ENCODE peak calls at places on chromosome 10, in six cellular contexts. N, F, O, D, Z and K are unnamed samples.
A peak's percentile ranks its signal among the peaks of the same experiment; 100 is the strongest.

GRCh38 chr10:28293238-28294168 is 9.4 kb downstream of the MPP7 start:
- DNase-seq in N (no peak), F (no peak), O (no peak), D (no peak), Z (no peak), K (no peak)

GRCh38 chr10:43135656-43136055 is 2.6 kb upstream of the CSGALNACT2 start:
- DNase-seq in N (no peak), F (no peak), O (no peak), D (no peak), Z (no peak), K (no peak)

GRCh38 chr10:11286261-11286989 is 268.8 kb downstream of the CELF2 start:
- DNase-seq in N (no peak), F (no peak), O (no peak), D (no peak), Z (no peak), K (no peak)

GRCh38 chr10:110684800-110685446 is 40.8 kb downstream of the RBM20 start:
- DNase-seq in N (no peak), F (peak; percentile 75), O (no peak), D (no peak), Z (no peak), K (no peak)

GRCh38 chr10:77405771-77406241 is 231.8 kb downstream of the KCNMA1 start:
- DNase-seq in N (peak; percentile 92), F (peak; percentile 84), O (peak; percentile 82), D (peak; percentile 76), Z (peak; percentile 34), K (peak; percentile 87)

GRCh38 chr10:96890172-96890513 is 58.0 kb downstream of the LCOR start:
- DNase-seq in N (no peak), F (no peak), O (no peak), D (no peak), Z (no peak), K (no peak)

GRCh38 chr10:58486821-58487220 is 25.9 kb upstream of the BICC1 start:
- DNase-seq in N (no peak), F (no peak), O (no peak), D (no peak), Z (no peak), K (no peak)

GRCh38 chr10:55098452-55098851 is 297.4 kb upstream of the PCDH15 start:
- DNase-seq in N (no peak), F (no peak), O (no peak), D (no peak), Z (no peak), K (no peak)

GRCh38 chr10:80421369-80422220 is 13.2 kb downstream of the PRXL2A start:
- DNase-seq in N (no peak), F (no peak), O (no peak), D (no peak), Z (no peak), K (no peak)

GRCh38 chr10:46028584-46029570 is 1.5 kb downstream of the NCOA4 start:
- DNase-seq in N (no peak), F (no peak), O (peak; percentile 60), D (no peak), Z (no peak), K (no peak)

GRCh38 chr10:11125004-11125403 is 107.3 kb downstream of the CELF2 start:
- DNase-seq in N (no peak), F (no peak), O (no peak), D (no peak), Z (no peak), K (no peak)

GRCh38 chr10:76892766-76893479 is 744.7 kb downstream of the KCNMA1 start:
- DNase-seq in N (no peak), F (no peak), O (no peak), D (no peak), Z (no peak), K (no peak)

GRCh38 chr10:73480158-73480557 is 15.7 kb downstream of the PPP3CB start:
- DNase-seq in N (no peak), F (no peak), O (no peak), D (no peak), Z (no peak), K (no peak)

GRCh38 chr10:58797356-58797755 is 284.7 kb downstream of the BICC1 start:
- DNase-seq in N (no peak), F (no peak), O (no peak), D (no peak), Z (no peak), K (no peak)

GRCh38 chr10:28984431-28984830 is 304.4 kb upstream of the LYZL1 start:
- DNase-seq in N (peak; percentile 97), F (peak; percentile 89), O (no peak), D (peak; percentile 81), Z (peak; percentile 89), K (peak; percentile 92)

GRCh38 chr10:103855424-103855823 is at the start of gene SH3PXD2A:
- DNase-seq in N (no peak), F (peak; percentile 70), O (peak; percentile 83), D (peak; percentile 46), Z (peak; percentile 46), K (peak; percentile 36)

GRCh38 chr10:123997486-123998196 is 95.8 kb downstream of the CHST15 start:
- DNase-seq in N (no peak), F (no peak), O (no peak), D (no peak), Z (no peak), K (no peak)

GRCh38 chr10:15804109-15804508 is 56.2 kb downstream of the MINDY3 start:
- DNase-seq in N (no peak), F (no peak), O (no peak), D (no peak), Z (no peak), K (no peak)

GRCh38 chr10:126504051-126504760 is 115.9 kb upstream of the ADAM12 start:
- DNase-seq in N (no peak), F (no peak), O (peak; percentile 77), D (peak; percentile 29), Z (peak; percentile 16), K (no peak)

GRCh38 chr10:62853710-62854109 is 37.5 kb upstream of the EGR2 start:
- DNase-seq in N (no peak), F (no peak), O (no peak), D (no peak), Z (no peak), K (no peak)

GRCh38 chr10:94591461-94592205 is 46.0 kb downstream of the HELLS start:
- DNase-seq in N (no peak), F (no peak), O (no peak), D (no peak), Z (no peak), K (no peak)

GRCh38 chr10:10131984-10132383 is 885.7 kb upstream of the CELF2 start:
- DNase-seq in N (no peak), F (no peak), O (no peak), D (no peak), Z (no peak), K (no peak)

GRCh38 chr10:15842493-15843169 is 17.7 kb downstream of the MINDY3 start:
- DNase-seq in N (no peak), F (no peak), O (no peak), D (no peak), Z (no peak), K (no peak)

GRCh38 chr10:132696204-132696603 is 89.7 kb downstream of the NKX6-2 start:
- DNase-seq in N (peak; percentile 21), F (peak; percentile 9), O (no peak), D (no peak), Z (no peak), K (no peak)

GRCh38 chr10:62045765-62046521 is 144.4 kb downstream of the ARID5B start:
- DNase-seq in N (no peak), F (no peak), O (no peak), D (no peak), Z (no peak), K (no peak)

GRCh38 chr10:62528441-62528840 is 154.3 kb downstream of the ZNF365 start:
- DNase-seq in N (no peak), F (no peak), O (no peak), D (no peak), Z (no peak), K (no peak)

DNA sequence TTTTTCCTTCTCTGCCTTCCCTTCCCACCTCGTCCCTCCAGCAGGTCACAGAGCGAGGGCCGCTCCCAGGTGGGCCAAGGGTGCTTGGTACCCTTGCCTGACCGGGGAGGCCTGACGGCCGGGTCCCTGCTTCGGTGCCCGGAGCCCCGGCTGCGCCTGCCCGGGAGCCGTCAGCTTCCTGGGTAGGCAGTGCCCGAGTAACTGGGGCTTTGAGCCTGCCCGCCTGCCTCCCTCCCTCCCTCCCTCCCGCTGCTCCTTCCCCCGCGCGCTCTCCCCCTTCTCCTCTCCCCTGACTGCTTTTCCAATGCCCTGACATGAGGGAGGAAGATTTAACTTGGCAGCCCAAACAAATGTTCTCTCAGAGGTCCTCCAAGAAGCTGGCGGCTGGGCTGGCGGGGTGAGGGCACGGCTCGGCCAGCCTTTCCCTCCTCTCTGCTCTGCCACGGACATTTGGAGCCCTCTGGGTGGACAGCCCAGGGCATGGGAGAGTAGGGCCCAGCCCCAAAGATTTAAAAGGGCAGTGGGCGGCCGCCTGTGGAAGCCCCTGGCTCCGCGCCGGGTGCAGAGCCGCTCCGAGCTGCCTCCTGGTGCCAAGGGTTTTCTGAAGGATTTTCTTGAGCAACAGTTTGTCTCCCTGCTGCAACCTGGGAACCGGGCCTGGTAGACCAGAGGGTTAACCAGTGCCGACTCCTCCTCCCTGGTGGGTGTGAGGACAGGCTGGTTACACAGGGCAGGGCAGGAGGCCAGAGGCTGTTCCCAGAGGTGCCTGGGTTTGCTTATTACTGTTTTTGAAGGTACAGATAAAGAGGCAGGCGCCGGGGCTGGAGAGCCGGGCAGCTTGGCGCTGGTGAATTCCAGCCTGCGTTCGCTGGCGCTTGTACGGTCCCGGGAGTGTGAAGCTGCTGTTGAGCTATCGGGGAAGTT is 2.1 kb downstream of the ZMIZ1 start:
- DNase-seq in N (peak; percentile 97), F (peak; percentile 97), O (peak; percentile 80), D (peak; percentile 94), Z (peak; percentile 92), K (peak; percentile 96)
- TF ChIP-seq CTCF in N (no peak), F (no peak), O (no peak), D (no peak), Z (no peak), K (no peak)

GRCh38 chr10:17201165-17202013 is at the start of gene TRDMT1:
- DNase-seq in N (peak; percentile 94), F (peak; percentile 93), O (peak; percentile 98), D (peak; percentile 77), Z (peak; percentile 87), K (peak; percentile 88)
- H3K27ac ChIP-seq in N (peak within 1 kb of the TSS; percentile 94), F (peak within 1 kb of the TSS; percentile 92), O (peak within 1 kb of the TSS; percentile 97), D (peak within 1 kb of the TSS; percentile 89), Z (peak within 1 kb of the TSS; percentile 98), K (peak within 1 kb of the TSS; percentile 94)

DNA sequence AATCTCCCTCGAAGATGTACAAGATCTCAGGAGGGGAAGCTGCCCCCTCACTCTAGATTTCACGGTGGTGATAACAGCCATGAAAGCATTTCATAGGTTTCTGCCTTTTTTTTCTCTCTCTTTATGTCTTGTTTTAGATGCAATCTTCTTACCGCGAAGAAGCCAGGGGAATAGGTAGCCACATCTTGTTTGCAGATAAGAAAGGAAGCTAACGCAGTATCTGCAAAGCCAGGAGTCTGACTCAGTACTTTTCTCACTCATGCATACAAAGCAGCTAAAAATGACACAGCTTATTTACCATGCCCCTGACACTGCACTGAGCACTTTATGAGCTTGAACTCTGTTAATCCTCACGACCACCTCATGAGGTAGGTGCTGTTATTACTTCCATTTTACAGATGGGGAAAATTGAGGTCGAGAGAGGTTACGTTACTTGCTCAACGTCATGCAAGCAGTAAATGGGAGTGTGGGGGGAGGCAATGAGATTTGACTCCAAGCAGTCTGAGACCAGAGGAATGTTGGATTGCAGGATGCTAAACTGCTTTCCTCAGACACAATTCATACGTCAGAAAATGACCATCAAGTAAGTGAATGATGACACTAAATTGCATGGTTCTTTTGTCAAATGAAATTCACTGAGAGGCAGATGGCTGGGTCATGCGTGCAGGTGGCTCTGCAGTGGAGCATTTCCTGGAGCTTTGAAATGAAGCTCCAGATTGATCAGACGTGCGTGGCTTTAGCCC is 3.2 kb downstream of the MAP3K8 start:
- DNase-seq in N (no peak), F (no peak), O (no peak), D (no peak), Z (no peak), K (no peak)
- H3K4me3 ChIP-seq in N (peak overlapping the region; percentile 94), F (peak overlapping the region; percentile 93), O (no peak overlapping the region), D (no peak overlapping the region), Z (peak overlapping the region; percentile 91), K (no peak overlapping the region)

GRCh38 chr10:102649770-102650654 is 5.7 kb downstream of the TRIM8 start:
- DNase-seq in N (no peak), F (peak; percentile 53), O (peak; percentile 63), D (no peak), Z (no peak), K (no peak)
- TF ChIP-seq CTCF in N (no peak), F (no peak), O (no peak), D (no peak), Z (no peak), K (no peak)